ENCODE peak calls at places on chromosomes 2 and 18, in ten cellular contexts. F is RWPE1, P is T-cell, N is progenitor cell of endocrine pancreas, B is activated gamma-delta T cell treated with Interleukin-2 at 50 U/mL for 16 hours, S is fibroblast of mammary gland, X is NCI-H1436, I is brain microvascular endothelial cell, T is AG10803, O is HT1080. M is an unnamed sample.

GRCh38 chr2:220941683-220942082 is 630.4 kb downstream of the EPHA4 start:
- DNase-seq in O (no peak), B (no peak), T (no peak), I (no peak), X (no peak), F (no peak), S (no peak), P (no peak), N (no peak), M (no peak)

GRCh38 chr18:2570772-2571199 is 519 bp downstream of the METTL4 start:
- DNase-seq in F (peak; percentile 68), S (peak; percentile 61), I (peak; percentile 74), B (peak; percentile 56), P (peak; percentile 56), N (peak; percentile 33), T (peak; percentile 67), O (no peak), X (peak; percentile 67), M (peak; percentile 67)

GRCh38 chr2:98478861-98479770 is 34.5 kb downstream of the INPP4A start:
- DNase-seq in S (no peak), O (no peak), N (no peak), P (no peak), T (no peak), X (no peak), B (no peak), F (no peak), I (no peak), M (peak; percentile 16)

GRCh38 chr2:128420131-128420530 is 101.5 kb upstream of the HS6ST1 start:
- DNase-seq in O (no peak), X (no peak), B (no peak), P (no peak), I (no peak), T (no peak), F (no peak), N (peak; percentile 1), S (no peak), M (no peak)

GRCh38 chr2:38381381-38382143 is 4.5 kb upstream of the ATL2 start:
- DNase-seq in F (no peak), S (no peak), B (no peak), P (no peak), T (no peak), N (no peak), X (no peak), O (no peak), I (no peak), M (no peak)

GRCh38 chr2:44715671-44716077 is 225.8 kb upstream of the SIX3 start:
- DNase-seq in S (peak; percentile 70), F (peak; percentile 48), B (no peak), T (peak; percentile 76), O (peak; percentile 62), P (no peak), I (peak; percentile 57), X (peak; percentile 37), N (no peak), M (no peak)

GRCh38 chr2:239735131-239735828 is 289.9 kb downstream of the NDUFA10 start:
- DNase-seq in S (no peak), T (peak; percentile 6), N (no peak), F (no peak), P (no peak), B (no peak), O (no peak), I (no peak), X (peak; percentile 21), M (no peak)

GRCh38 chr2:217466799-217467198 is 536.0 kb downstream of the TNS1 start:
- DNase-seq in X (no peak), F (no peak), I (no peak), N (no peak), B (no peak), S (no peak), P (no peak), T (no peak), O (no peak), M (no peak)

GRCh38 chr18:69217271-69217670 is 183.4 kb upstream of the DOK6 start:
- DNase-seq in B (no peak), N (no peak), X (peak; percentile 55), F (no peak), I (no peak), O (no peak), S (no peak), P (no peak), T (no peak), M (no peak)

GRCh38 chr2:150863691-150864090 is 376.2 kb upstream of the RND3 start:
- DNase-seq in P (no peak), S (no peak), I (no peak), B (no peak), X (no peak), T (no peak), O (no peak), F (no peak), N (no peak), M (no peak)

GRCh38 chr2:231662028-231662810 is 46.1 kb upstream of the PTMA start:
- DNase-seq in P (peak; percentile 96), B (peak; percentile 95), O (no peak), N (peak; percentile 93), I (peak; percentile 89), T (peak; percentile 96), S (peak; percentile 97), F (peak; percentile 90), X (peak; percentile 87), M (peak; percentile 85)

GRCh38 chr18:44464401-44465185 is 216.1 kb upstream of the SETBP1 start:
- DNase-seq in S (peak; percentile 76), B (no peak), P (no peak), N (no peak), I (no peak), T (peak; percentile 12), F (no peak), X (no peak), O (peak; percentile 8), M (no peak)

GRCh38 chr2:241922396-241922795 is 52.9 kb downstream of the RTP5 start:
- DNase-seq in O (no peak), X (no peak), I (no peak), T (no peak), P (no peak), F (no peak), B (no peak), S (no peak), N (no peak), M (no peak)

GRCh38 chr2:61510674-61511671 is 27.2 kb downstream of the XPO1 start:
- DNase-seq in T (no peak), B (no peak), N (no peak), P (no peak), I (no peak), S (no peak), X (no peak), O (no peak), F (no peak), M (no peak)

GRCh38 chr18:8890957-8891464 is 185.7 kb downstream of the MTCL1 start:
- DNase-seq in N (no peak), T (peak; percentile 94), F (peak; percentile 96), O (peak; percentile 97), X (no peak), S (peak; percentile 94), I (peak; percentile 92), B (no peak), P (no peak), M (no peak)

GRCh38 chr2:2797797-2798196 is 466.7 kb upstream of the MYT1L start:
- DNase-seq in X (no peak), S (no peak), N (no peak), B (no peak), F (no peak), P (no peak), O (no peak), T (no peak), I (no peak), M (no peak)

GRCh38 chr2:28975671-28976070 is 5.4 kb upstream of the TOGARAM2 start:
- DNase-seq in B (no peak), P (no peak), X (no peak), N (no peak), S (no peak), T (no peak), O (no peak), I (no peak), F (no peak), M (peak; percentile 51)

GRCh38 chr2:224253464-224253863 is 148.4 kb downstream of the FAM124B start:
- DNase-seq in O (no peak), S (no peak), T (no peak), N (no peak), P (no peak), X (no peak), I (no peak), B (no peak), F (no peak), M (no peak)

GRCh38 chr2:153163055-153163454 is 315.5 kb downstream of the RPRM start:
- DNase-seq in B (no peak), T (no peak), S (peak; percentile 28), P (no peak), F (no peak), X (peak; percentile 72), N (peak; percentile 11), O (peak; percentile 23), I (no peak), M (no peak)

GRCh38 chr18:79988925-79989361 is 580 bp upstream of the TXNL4A start:
- DNase-seq in F (no peak), T (peak; percentile 62), S (peak; percentile 55), I (peak; percentile 34), B (no peak), P (no peak), X (no peak), N (no peak), O (peak; percentile 62), M (peak; percentile 53)

GRCh38 chr2:19667085-19667484 is 234.7 kb downstream of the TTC32 start:
- DNase-seq in T (peak; percentile 54), X (no peak), N (no peak), B (no peak), F (peak; percentile 51), I (peak; percentile 22), P (no peak), O (peak; percentile 53), S (peak; percentile 63), M (no peak)

GRCh38 chr2:101779652-101780051 is 82.1 kb downstream of the MAP4K4 start:
- DNase-seq in P (no peak), N (no peak), X (no peak), I (no peak), F (no peak), O (no peak), B (no peak), T (no peak), S (no peak), M (no peak)

GRCh38 chr2:221388891-221389290 is 183.2 kb downstream of the EPHA4 start:
- DNase-seq in I (no peak), B (no peak), S (no peak), O (no peak), F (no peak), T (no peak), P (no peak), N (no peak), X (no peak), M (no peak)

GRCh38 chr18:51196116-51196810 is 1.2 kb downstream of the MEX3C start:
- DNase-seq in F (peak; percentile 2), X (no peak), T (peak; percentile 24), O (no peak), P (peak; percentile 35), B (peak; percentile 49), I (peak; percentile 14), N (no peak), S (peak; percentile 31), M (no peak)

GRCh38 chr2:226835796-226836547 is at the start of gene RHBDD1:
- DNase-seq in X (peak; percentile 93), T (peak; percentile 95), F (peak; percentile 97), S (peak; percentile 92), P (peak; percentile 95), I (peak; percentile 92), O (peak; percentile 85), B (peak; percentile 92), N (peak; percentile 87), M (peak; percentile 86)

GRCh38 chr2:147255812-147256211 is 589.0 kb upstream of the ACVR2A start:
- DNase-seq in F (no peak), X (no peak), S (no peak), O (no peak), N (no peak), I (no peak), P (no peak), T (no peak), B (no peak), M (no peak)

GRCh38 chr2:25960920-25961319 is 21.4 kb downstream of the KIF3C start:
- DNase-seq in X (no peak), B (no peak), F (peak; percentile 34), N (no peak), T (peak; percentile 22), O (peak; percentile 93), I (peak; percentile 31), S (peak; percentile 64), P (no peak), M (peak; percentile 96)

GRCh38 chr2:135926605-135927004 is 50.4 kb upstream of the MCM6 start:
- DNase-seq in I (no peak), P (no peak), S (no peak), X (no peak), F (no peak), T (no peak), N (no peak), B (no peak), O (no peak), M (no peak)